ENCODE peak calls at places on chromosomes 16 and 17, in seven cellular contexts. Z, K, S, H, M, E and L are unnamed samples.

GRCh38 chr16:67040906-67041305 is 12.0 kb downstream of the CBFB start:
- DNase-seq in S (no peak), Z (no peak), K (no peak), H (no peak), E (no peak), M (no peak), L (no peak)

GRCh38 chr17:32927201-32927723 is 691 bp upstream of the TMEM98 start:
- DNase-seq in H (no peak), S (no peak), Z (no peak), E (no peak), K (no peak), M (no peak), L (peak)

GRCh38 chr16:81625544-81626152 is 153.4 kb upstream of the PLCG2 start:
- DNase-seq in E (no peak), M (no peak), S (no peak), Z (peak), K (no peak), H (no peak), L (no peak)

GRCh38 chr16:20023190-20023589 is 50.5 kb downstream of the GPR139 start:
- DNase-seq in H (no peak), E (no peak), Z (peak), M (no peak), K (no peak), S (no peak), L (peak)

GRCh38 chr16:66858740-66859396 is 14.7 kb downstream of the CA7 start:
- DNase-seq in S (peak), H (no peak), Z (no peak), E (no peak), M (no peak), K (peak), L (no peak)

GRCh38 chr17:81063488-81064093 is 28.6 kb downstream of the BAIAP2 start:
- DNase-seq in M (no peak), K (no peak), Z (no peak), H (no peak), E (no peak), S (no peak), L (no peak)

GRCh38 chr16:5235119-5235518 is 137.5 kb upstream of the EEF2KMT start:
- DNase-seq in K (no peak), Z (no peak), E (no peak), H (no peak), M (no peak), S (no peak), L (no peak)

GRCh38 chr16:813204-813915 is 12.8 kb upstream of the GNG13 start:
- DNase-seq in K (no peak), H (no peak), E (peak), S (peak), Z (no peak), M (peak), L (peak)

GRCh38 chr17:30831257-30831656 is 509 bp upstream of the ATAD5 start:
- DNase-seq in E (no peak), M (no peak), H (no peak), S (peak), Z (peak), K (no peak), L (no peak)

GRCh38 chr17:46139365-46140210 is 53.6 kb downstream of the KANSL1 start:
- DNase-seq in E (no peak), Z (peak), K (no peak), S (no peak), M (no peak), H (no peak), L (no peak)

GRCh38 chr16:89473791-89474414 is 16.5 kb downstream of the ANKRD11 start:
- DNase-seq in E (no peak), K (no peak), H (no peak), Z (peak), S (no peak), M (no peak), L (no peak)

GRCh38 chr16:22757202-22757601 is 56.8 kb upstream of the HS3ST2 start:
- DNase-seq in E (no peak), Z (no peak), K (no peak), M (no peak), S (no peak), H (no peak), L (no peak)

GRCh38 chr17:56034120-56034757 is 119.0 kb upstream of the ANKFN1 start:
- DNase-seq in E (no peak), H (no peak), M (no peak), K (no peak), Z (peak), S (no peak), L (no peak)

GRCh38 chr16:66911112-66911511 is 7.6 kb downstream of the CDH16 start:
- DNase-seq in S (no peak), Z (peak), K (no peak), H (no peak), E (no peak), M (no peak), L (no peak)

GRCh38 chr16:30700491-30700890 is 1.5 kb downstream of the SRCAP start:
- DNase-seq in S (no peak), H (no peak), M (no peak), K (no peak), E (no peak), Z (no peak), L (no peak)

GRCh38 chr17:28755486-28755885 is 11.7 kb downstream of the TRAF4 start:
- DNase-seq in H (no peak), M (no peak), S (no peak), K (no peak), Z (no peak), E (no peak), L (no peak)

GRCh38 chr17:16911141-16911937 is 60.6 kb downstream of the TNFRSF13B start:
- DNase-seq in E (peak), K (no peak), S (no peak), Z (no peak), M (peak), H (no peak), L (no peak)

GRCh38 chr16:83901101-83901500 is 2.2 kb downstream of the MLYCD start:
- DNase-seq in M (no peak), H (no peak), S (no peak), K (no peak), Z (no peak), E (no peak), L (no peak)

GRCh38 chr17:48644910-48645557 is 18.9 kb upstream of the HOXB9 start:
- DNase-seq in S (no peak), M (no peak), Z (no peak), E (no peak), H (no peak), K (no peak), L (no peak)

GRCh38 chr17:42759982-42760651 is 910 bp upstream of the RAMP2 start:
- DNase-seq in K (no peak), H (no peak), Z (peak), E (no peak), M (no peak), S (no peak), L (no peak)

GRCh38 chr16:67841198-67841815 is 813 bp upstream of the THAP11 start:
- DNase-seq in H (no peak), E (no peak), S (no peak), K (no peak), Z (no peak), M (no peak), L (no peak)

GRCh38 chr17:43632231-43632630 is 29.5 kb downstream of the MEOX1 start:
- DNase-seq in M (no peak), K (no peak), S (no peak), Z (no peak), E (no peak), H (no peak), L (no peak)

GRCh38 chr16:4086153-4086552 is 30.1 kb downstream of the ADCY9 start:
- DNase-seq in K (no peak), E (no peak), H (no peak), M (no peak), Z (no peak), S (no peak), L (no peak)

GRCh38 chr17:59756236-59756818 is 48.9 kb downstream of the VMP1 start:
- DNase-seq in Z (no peak), E (no peak), H (no peak), S (peak), M (no peak), K (peak), L (peak)

GRCh38 chr16:71726491-71727319 is 2.2 kb upstream of the PHLPP2 start:
- DNase-seq in Z (peak), S (no peak), E (no peak), H (no peak), K (no peak), M (no peak), L (no peak)

GRCh38 chr17:3635474-3636153 is 436 bp downstream of the SHPK start:
- DNase-seq in E (no peak), K (no peak), H (no peak), Z (peak), M (no peak), S (peak), L (peak)

GRCh38 chr16:71185366-71185765 is 45.2 kb downstream of the HYDIN start:
- DNase-seq in H (no peak), K (no peak), Z (no peak), S (no peak), E (no peak), M (no peak), L (no peak)

GRCh38 chr17:82325286-82326180 is 8.0 kb downstream of the SECTM1 start:
- DNase-seq in K (no peak), M (no peak), S (no peak), Z (no peak), H (no peak), E (no peak), L (no peak)

GRCh38 chr16:24990803-24991202 is 24.4 kb downstream of the ARHGAP17 start:
- DNase-seq in K (no peak), S (no peak), Z (no peak), E (no peak), H (no peak), M (no peak), L (no peak)

GRCh38 chr16:54633943-54634362 is 296.7 kb upstream of the IRX5 start:
- DNase-seq in M (peak), H (no peak), E (peak), Z (peak), K (peak), S (peak), L (peak)

GRCh38 chr16:89522287-89522686 is 14.1 kb downstream of the SPG7 start:
- DNase-seq in S (no peak), H (no peak), Z (no peak), K (no peak), M (peak), E (no peak), L (no peak)

GRCh38 chr17:68771867-68772515 is 170.8 kb upstream of the FAM20A start:
- DNase-seq in H (no peak), M (no peak), K (peak), S (peak), E (no peak), Z (peak), L (peak)

GRCh38 chr16:85321856-85322271 is 209.6 kb upstream of the CIBAR2 start:
- DNase-seq in E (no peak), S (no peak), H (no peak), M (no peak), K (no peak), Z (no peak), L (no peak)

GRCh38 chr16:28259091-28259780 is 33.1 kb upstream of the SBK1 start:
- DNase-seq in S (no peak), H (no peak), E (no peak), M (no peak), Z (no peak), K (no peak), L (no peak)

GRCh38 chr16:25066747-25067631 is 44.6 kb upstream of the LCMT1 start:
- DNase-seq in S (peak), Z (peak), K (no peak), M (peak), H (no peak), E (peak), L (peak)

GRCh38 chr17:75915268-75915667 is 10.6 kb upstream of the MRPL38 start:
- DNase-seq in Z (no peak), M (no peak), H (no peak), E (no peak), S (no peak), K (no peak), L (no peak)

GRCh38 chr17:75917443-75918111 is 12.9 kb upstream of the MRPL38 start:
- DNase-seq in E (no peak), H (no peak), M (no peak), K (no peak), Z (no peak), S (no peak), L (no peak)

GRCh38 chr17:75913537-75914210 is 9.0 kb upstream of the MRPL38 start:
- DNase-seq in K (no peak), E (no peak), H (no peak), Z (no peak), S (no peak), M (no peak), L (no peak)

GRCh38 chr17:75918112-75918445 is 13.4 kb upstream of the MRPL38 start:
- DNase-seq in E (no peak), S (no peak), K (no peak), M (no peak), H (no peak), Z (no peak), L (no peak)

GRCh38 chr17:75914643-75915265 is 10.1 kb upstream of the MRPL38 start:
- DNase-seq in Z (no peak), H (no peak), M (peak), E (no peak), K (no peak), S (no peak), L (peak)
- TF ChIP-seq MAX in Z (no peak), H (no peak), M (no peak), E (no peak), K (no peak), S (no peak), L (peak)

DNA sequence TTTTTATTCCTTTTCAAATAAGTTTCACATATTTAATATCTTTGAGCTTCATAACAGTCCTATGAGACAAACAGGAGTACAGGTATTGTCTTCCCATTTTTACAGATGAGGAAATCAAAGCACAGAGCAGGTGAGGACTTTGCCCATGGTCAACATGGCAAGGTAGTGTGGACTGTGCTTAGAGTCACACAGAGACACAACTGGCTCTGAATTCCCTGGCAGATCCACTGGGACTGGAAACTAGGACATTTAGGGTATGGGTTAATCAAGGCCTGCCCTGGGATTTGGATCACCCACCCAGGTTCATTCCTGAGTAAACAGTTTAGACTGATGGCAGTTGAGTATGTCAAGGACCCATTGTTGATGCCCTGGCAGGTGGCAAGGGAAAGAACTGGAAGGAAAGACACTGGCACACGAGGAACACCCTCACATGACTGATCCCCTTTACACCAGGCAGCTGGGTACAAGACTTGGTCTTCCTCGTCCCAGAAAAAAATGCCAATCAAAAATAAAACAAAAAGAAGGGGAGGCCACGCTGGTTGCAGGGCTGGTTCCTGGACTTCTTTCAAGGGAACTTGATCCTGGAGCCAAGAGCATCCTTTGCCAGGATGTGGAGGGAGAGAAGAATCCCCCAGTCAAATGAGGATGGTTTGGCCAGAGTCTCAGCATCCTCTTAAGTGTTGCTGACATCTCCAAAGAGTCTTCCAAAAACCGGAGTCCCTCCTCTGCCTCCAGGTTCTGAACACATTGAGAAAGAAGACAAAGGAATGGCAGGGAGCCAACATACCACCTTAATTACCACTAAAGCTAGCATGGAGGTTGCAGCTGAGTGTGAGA is 34.9 kb downstream of the CHD9 start:
- DNase-seq in S (no peak), K (no peak), E (no peak), H (no peak), M (no peak), Z (no peak), L (peak)
- TF ChIP-seq MAX in S (no peak), K (no peak), E (no peak), H (no peak), M (no peak), Z (no peak), L (no peak)

DNA sequence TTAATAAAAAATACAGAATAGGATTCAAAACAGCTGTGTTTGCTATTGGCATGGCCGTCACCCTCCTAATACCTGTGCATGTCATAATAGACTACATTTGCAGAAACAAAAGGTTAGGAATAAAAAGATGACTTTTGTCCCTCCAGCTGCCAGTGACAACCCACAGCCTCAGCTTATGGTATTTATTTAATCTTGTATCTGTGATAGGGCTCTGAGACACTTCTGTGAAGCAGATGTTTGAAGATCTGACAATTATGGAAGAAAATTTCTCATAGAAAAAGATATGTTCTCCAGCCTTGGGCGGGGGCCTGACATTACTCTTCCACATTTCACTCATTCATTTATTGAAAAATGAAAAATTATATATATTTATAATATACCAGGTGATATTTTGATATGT is 62.2 kb downstream of the PITPNC1 start:
- DNase-seq in S (no peak), M (no peak), Z (no peak), H (no peak), E (no peak), K (no peak), L (no peak)
- TF ChIP-seq MAX in S (no peak), M (no peak), Z (no peak), H (no peak), E (no peak), K (no peak), L (no peak)

GRCh38 chr17:9488556-9488955 is 87.1 kb downstream of the STX8 start:
- DNase-seq in E (no peak), S (no peak), H (no peak), K (no peak), M (no peak), Z (no peak), L (no peak)

GRCh38 chr17:9484789-9485188 is 90.8 kb downstream of the STX8 start:
- DNase-seq in H (no peak), K (no peak), S (no peak), Z (no peak), M (no peak), E (no peak), L (no peak)

GRCh38 chr17:9487406-9487805 is 88.2 kb downstream of the STX8 start:
- DNase-seq in M (no peak), S (no peak), Z (no peak), K (no peak), E (no peak), H (no peak), L (no peak)
- TF ChIP-seq MAX in M (no peak), S (no peak), Z (no peak), K (no peak), E (no peak), H (no peak), L (no peak)

GRCh38 chr17:57605734-57606105 is 139.4 kb downstream of the CCDC182 start:
- DNase-seq in E (no peak), H (no peak), S (no peak), M (no peak), K (no peak), Z (no peak), L (no peak)

GRCh38 chr17:57604771-57605733 is 140.0 kb downstream of the CCDC182 start:
- DNase-seq in Z (peak), K (no peak), H (peak), E (no peak), S (no peak), M (no peak), L (no peak)

GRCh38 chr17:57602896-57603295 is 142.2 kb downstream of the CCDC182 start:
- DNase-seq in K (no peak), S (no peak), Z (no peak), E (no peak), M (no peak), H (no peak), L (no peak)

GRCh38 chr17:57603541-57603940 is 141.6 kb downstream of the CCDC182 start:
- DNase-seq in H (no peak), M (no peak), E (no peak), K (no peak), Z (no peak), S (no peak), L (no peak)

DNA sequence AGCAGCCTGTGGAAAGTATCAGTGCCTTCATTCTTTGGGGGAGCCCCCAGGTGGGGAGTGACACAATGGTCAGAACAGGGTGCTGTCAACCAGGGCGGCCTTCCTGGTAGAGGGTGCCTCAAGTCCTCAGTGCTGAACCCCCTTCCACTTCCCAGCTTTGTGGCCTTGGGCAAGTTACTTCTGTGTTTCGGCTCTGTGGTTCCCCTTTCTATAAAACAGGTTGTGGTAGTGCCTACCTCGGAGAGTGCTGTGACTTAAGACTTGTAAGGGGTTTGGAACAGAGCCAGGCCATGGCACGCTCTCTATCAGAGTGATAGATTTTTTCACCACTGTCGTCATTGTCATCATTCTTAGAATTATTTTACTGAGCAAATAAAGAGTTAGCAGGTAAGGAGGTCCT is 141.1 kb downstream of the CCDC182 start:
- DNase-seq in K (no peak), M (no peak), E (no peak), S (no peak), H (peak), Z (peak), L (no peak)
- TF ChIP-seq MAX in K (no peak), M (no peak), E (no peak), S (no peak), H (no peak), Z (peak), L (no peak)

DNA sequence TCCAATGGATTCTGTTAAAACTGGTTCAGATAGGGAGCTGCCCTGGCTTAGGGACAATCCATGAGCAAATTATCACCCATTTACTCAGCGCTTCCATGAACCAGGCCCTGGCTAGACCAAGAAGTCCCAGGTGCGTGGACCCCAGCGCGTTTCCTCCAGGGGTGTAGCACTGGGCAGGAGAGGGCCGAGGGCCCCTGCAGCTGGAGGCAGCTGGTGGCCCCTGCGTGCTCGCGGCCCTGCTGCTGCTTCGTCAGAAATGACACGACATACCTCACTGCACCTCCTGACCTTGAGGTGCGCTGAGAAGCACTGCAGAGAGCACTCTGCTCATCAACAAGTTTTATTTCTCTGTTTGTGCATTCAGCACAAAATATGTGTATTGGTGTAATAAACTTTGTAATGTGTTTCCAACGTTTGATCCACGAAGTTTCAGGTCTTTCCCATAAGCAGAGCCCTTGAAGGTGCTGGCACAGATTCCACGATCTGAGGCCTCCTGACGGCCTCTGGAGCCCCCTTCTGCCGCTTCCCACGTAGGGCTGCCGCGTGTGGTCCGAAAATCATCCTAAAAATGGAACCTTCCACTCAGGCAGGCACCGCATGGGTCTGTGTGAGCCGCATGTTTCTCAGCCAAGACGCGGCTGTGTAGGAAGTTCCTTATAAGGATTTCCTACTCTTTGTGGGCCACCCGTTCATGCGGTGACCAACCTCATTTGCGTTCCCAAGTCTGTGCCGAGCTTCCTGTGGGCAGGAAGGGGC is 50.8 kb upstream of the ZCCHC14 start:
- DNase-seq in S (no peak), E (no peak), M (no peak), Z (peak), H (no peak), K (no peak), L (no peak)
- TF ChIP-seq MAX in S (no peak), E (no peak), M (no peak), Z (peak), H (no peak), K (no peak), L (no peak)